ENCODE peak calls at places on chromosomes 1 and 21, in nine cellular contexts. C, B, Y, X, D, A, N, U and Z are unnamed samples. For H3K27me3 and H3K4me1, the result is how much of the 10 kb centered on the place peaks cover.

GRCh38 chr1:57079454-57080157 is 113.8 kb upstream of the C8B start:
- DNase-seq in B (no peak), N (no peak), C (no peak), U (no peak), X (no peak), D (no peak), A (no peak), Y (peak), Z (no peak)

GRCh38 chr21:15001113-15001512 is 63.7 kb downstream of the NRIP1 start:
- DNase-seq in B (no peak), D (no peak), U (no peak), X (no peak), A (no peak), Y (no peak), N (no peak), C (no peak), Z (no peak)

GRCh38 chr1:205519541-205520131 is 15.2 kb downstream of the CDK18 start:
- DNase-seq in N (no peak), C (peak), X (no peak), U (no peak), D (no peak), B (no peak), A (no peak), Y (no peak), Z (no peak)

GRCh38 chr1:113905435-113905861 is 322 bp downstream of the DCLRE1B start:
- DNase-seq in B (no peak), U (peak), C (no peak), X (no peak), A (peak), N (peak), Y (peak), D (no peak), Z (peak)

GRCh38 chr1:16978589-16979474 is 1.6 kb downstream of the MFAP2 start:
- DNase-seq in N (peak), C (peak), D (peak), B (peak), Y (no peak), X (no peak), U (peak), A (no peak), Z (peak)

GRCh38 chr1:96292141-96292540 is 429.4 kb upstream of the PTBP2 start:
- DNase-seq in X (no peak), U (no peak), D (no peak), C (no peak), B (no peak), Y (no peak), A (no peak), N (peak), Z (no peak)

GRCh38 chr1:244205171-244205570 is 154.1 kb downstream of the ZBTB18 start:
- DNase-seq in Y (no peak), D (no peak), X (no peak), C (peak), N (peak), B (no peak), A (no peak), U (no peak), Z (no peak)

GRCh38 chr1:16614361-16615252 is 1.2 kb upstream of the NBPF1 start:
- DNase-seq in C (peak), Y (no peak), U (no peak), D (peak), A (peak), N (no peak), X (peak), B (peak), Z (no peak)

GRCh38 chr1:201740086-201740541 is 88.8 kb upstream of the IPO9 start:
- DNase-seq in C (no peak), B (no peak), N (peak), D (no peak), A (no peak), Y (no peak), U (no peak), X (peak), Z (no peak)

GRCh38 chr1:101357444-101357986 is 120.7 kb downstream of the S1PR1 start:
- DNase-seq in Y (peak), N (peak), X (peak), C (peak), U (peak), D (no peak), B (peak), A (peak), Z (peak)

GRCh38 chr1:151905070-151905442 is 4.3 kb downstream of the THEM4 start:
- DNase-seq in C (no peak), Y (no peak), B (no peak), A (no peak), D (no peak), N (no peak), X (peak), U (no peak), Z (no peak)

GRCh38 chr1:9629445-9630201 is 21.9 kb upstream of the PIK3CD start:
- DNase-seq in N (no peak), A (no peak), D (peak), B (no peak), Y (no peak), C (no peak), U (peak), X (peak), Z (no peak)

GRCh38 chr1:16628361-16629111 is 15.2 kb upstream of the NBPF1 start:
- DNase-seq in N (no peak), B (no peak), C (peak), D (peak), A (peak), U (no peak), X (peak), Y (no peak), Z (no peak)

GRCh38 chr1:24870551-24871195 is 59.4 kb downstream of the RUNX3 start:
- DNase-seq in U (no peak), N (no peak), D (no peak), C (peak), A (peak), B (no peak), X (peak), Y (no peak), Z (peak)

GRCh38 chr1:48109390-48110009 is 112.3 kb upstream of the TRABD2B start:
- DNase-seq in U (peak), X (no peak), C (no peak), D (no peak), A (no peak), N (peak), B (peak), Y (peak), Z (peak)

GRCh38 chr1:2124446-2125198 is 70.0 kb downstream of the FAAP20 start:
- DNase-seq in B (peak), U (no peak), N (peak), Y (peak), C (no peak), A (no peak), D (peak), X (no peak), Z (no peak)

GRCh38 chr1:229769006-229769405 is 143.0 kb downstream of the URB2 start:
- DNase-seq in B (no peak), X (no peak), D (no peak), A (no peak), Y (no peak), N (no peak), U (no peak), C (no peak), Z (no peak)

GRCh38 chr21:28762357-28762735 is 230.3 kb downstream of the LTN1 start:
- DNase-seq in X (no peak), C (no peak), A (no peak), U (no peak), B (no peak), Y (no peak), D (no peak), N (no peak), Z (no peak)

GRCh38 chr1:186055846-186056245 is 319.2 kb downstream of the TPR start:
- DNase-seq in Y (peak), C (no peak), D (no peak), A (no peak), X (no peak), U (no peak), B (no peak), N (peak), Z (no peak)

GRCh38 chr1:12386130-12386529 is 156.3 kb downstream of the VPS13D start:
- DNase-seq in D (no peak), Y (peak), C (no peak), A (no peak), X (no peak), B (peak), N (no peak), U (no peak), Z (no peak)

GRCh38 chr1:160097196-160097910 is 1.1 kb downstream of the IGSF8 start:
- DNase-seq in U (no peak), C (peak), Y (no peak), B (no peak), A (no peak), D (peak), N (peak), X (no peak), Z (no peak)

GRCh38 chr1:21295059-21295401 is 4.8 kb upstream of the ECE1 start:
- DNase-seq in C (no peak), B (no peak), N (peak), X (peak), A (no peak), D (no peak), U (no peak), Y (peak), Z (no peak)

GRCh38 chr1:17297991-17298390 is 10.0 kb upstream of the PADI4 start:
- DNase-seq in N (no peak), D (no peak), X (no peak), A (no peak), C (no peak), B (no peak), Y (peak), U (no peak), Z (no peak)

GRCh38 chr1:231937013-231937754 is 310.6 kb downstream of the DISC1 start:
- DNase-seq in A (no peak), C (peak), Y (peak), D (no peak), X (no peak), B (peak), U (peak), N (no peak), Z (peak)

GRCh38 chr1:4594286-4594991 is 60.0 kb upstream of the AJAP1 start:
- DNase-seq in C (no peak), X (no peak), B (peak), A (no peak), U (no peak), N (no peak), Y (peak), D (no peak), Z (no peak)

GRCh38 chr1:37474697-37475379 is 458 bp downstream of the ZC3H12A start:
- DNase-seq in B (peak), U (no peak), D (peak), C (peak), X (no peak), A (no peak), N (peak), Y (peak), Z (no peak)

GRCh38 chr21:33541105-33541711 is 709 bp downstream of the GART start:
- DNase-seq in D (no peak), X (no peak), B (no peak), U (no peak), N (peak), A (no peak), Y (peak), C (no peak), Z (no peak)

GRCh38 chr1:116092752-116093489 is 18.3 kb upstream of the MAB21L3 start:
- DNase-seq in D (no peak), B (no peak), U (no peak), N (no peak), A (no peak), X (no peak), C (no peak), Y (peak), Z (no peak)
- H3K27me3 ChIP-seq in D (under half), B (under half), U (under half), N (under half), A (under half), X (under half), C (under half), Y (under half), Z (under half)

DNA sequence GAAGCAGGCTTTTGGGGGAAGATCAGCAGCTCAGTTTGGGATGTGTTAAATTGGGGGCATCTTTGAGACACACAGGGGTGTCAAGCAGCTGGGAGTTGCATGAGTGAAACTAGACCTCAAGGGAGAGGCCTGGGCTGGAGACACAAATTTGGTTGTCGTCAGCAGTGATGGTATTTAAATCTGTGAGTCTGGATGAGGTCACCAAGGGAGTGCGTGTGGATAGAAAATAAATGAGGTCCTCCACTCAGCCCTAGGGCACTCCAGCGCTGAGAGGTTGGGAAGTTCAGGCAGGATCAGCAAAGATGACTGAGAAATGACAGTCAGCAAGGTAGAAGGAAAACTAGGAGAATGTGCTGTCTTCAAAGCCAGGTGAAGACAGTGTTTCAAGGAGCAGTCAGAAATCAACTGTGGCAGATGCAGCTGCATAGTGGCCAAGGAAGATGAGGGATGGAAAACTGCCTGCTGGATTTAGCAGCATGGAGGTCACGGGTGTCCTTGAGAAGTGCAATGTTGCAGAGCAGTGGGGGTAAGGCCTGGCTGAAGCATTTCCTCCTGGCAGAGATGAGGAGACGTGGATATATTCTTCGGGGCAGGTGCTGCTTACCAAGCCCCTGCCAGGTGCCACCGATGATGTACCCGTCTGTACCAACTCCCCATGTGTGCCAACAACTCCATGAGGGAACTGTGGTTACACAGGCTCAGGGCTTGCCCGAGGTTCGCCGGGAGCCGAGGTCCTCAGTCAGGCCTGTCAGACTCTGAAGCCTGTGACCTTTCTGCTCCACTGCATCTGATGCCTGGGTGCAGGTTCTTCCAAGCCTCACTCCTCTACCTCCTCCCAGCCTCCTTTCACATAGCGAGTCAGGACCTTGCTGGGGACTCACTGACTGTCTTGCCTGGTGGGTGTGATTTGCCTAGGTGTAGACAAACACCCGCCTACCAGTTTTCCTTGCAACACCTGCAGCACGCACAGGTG is 11.3 kb downstream of the MAP7D1 start:
- DNase-seq in B (no peak), N (peak), A (no peak), X (no peak), U (no peak), D (no peak), Y (peak), C (no peak), Z (no peak)
- H3K4me1 ChIP-seq in B (under half), N (half or more), A (under half), X (under half), U (under half), D (under half), Y (under half), C (under half), Z (under half)

GRCh38 chr1:203349757-203350522 is 982 bp downstream of the FMOD start:
- DNase-seq in Y (no peak), B (no peak), U (no peak), D (peak), X (no peak), C (no peak), N (no peak), A (no peak), Z (no peak)
- H3K4me3 ChIP-seq in Y (no peak), B (no peak), U (no peak), D (peak), X (no peak), C (peak), N (no peak), A (peak), Z (no peak)

GRCh38 chr1:31763671-31764306 is 351 bp downstream of the ADGRB2 start:
- DNase-seq in N (peak), U (no peak), Y (no peak), B (no peak), D (no peak), X (no peak), A (no peak), C (no peak), Z (peak)

GRCh38 chr1:31765041-31765467 is 914 bp upstream of the ADGRB2 start:
- DNase-seq in D (no peak), N (peak), Y (peak), U (peak), X (peak), B (no peak), A (no peak), C (no peak), Z (peak)

GRCh38 chr1:31764307-31765040 is at the start of gene ADGRB2:
- DNase-seq in U (no peak), N (peak), Y (peak), B (no peak), D (no peak), C (no peak), X (peak), A (no peak), Z (peak)

GRCh38 chr1:31767225-31767624 is 3.1 kb upstream of the ADGRB2 start:
- DNase-seq in A (no peak), D (no peak), C (no peak), U (no peak), B (no peak), Y (no peak), X (no peak), N (no peak), Z (no peak)

GRCh38 chr1:31765516-31765915 is 1.4 kb upstream of the ADGRB2 start:
- DNase-seq in D (no peak), N (no peak), X (no peak), Y (no peak), U (no peak), B (no peak), C (no peak), A (no peak), Z (no peak)
- H3K27me3 ChIP-seq in D (under half), N (under half), X (under half), Y (under half), U (under half), B (under half), C (under half), A (under half), Z (under half)